ENCODE peak calls at places on chromosome 6, in five cellular contexts. I, X, Q, A and G are unnamed samples.

GRCh38 chr6:166929534-166930189 is 26.7 kb downstream of the RNASET2 start:
- DNase-seq in A (no peak), X (no peak), Q (no peak), I (no peak), G (no peak)

GRCh38 chr6:138240476-138241245 is 22.4 kb upstream of the PBOV1 start:
- DNase-seq in Q (no peak), I (no peak), X (no peak), A (no peak), G (peak)

GRCh38 chr6:102798631-102799030 is 1405.1 kb downstream of the GRIK2 start:
- DNase-seq in A (no peak), I (peak), X (peak), Q (no peak), G (peak)

GRCh38 chr6:114690625-114691024 is 347.8 kb upstream of the HS3ST5 start:
- DNase-seq in I (no peak), Q (no peak), X (no peak), A (no peak), G (no peak)

GRCh38 chr6:41967312-41968287 is 26.0 kb upstream of the CCND3 start:
- DNase-seq in X (no peak), Q (peak), A (peak), I (no peak), G (peak)

GRCh38 chr6:102137859-102138258 is 744.4 kb downstream of the GRIK2 start:
- DNase-seq in X (no peak), I (no peak), Q (no peak), A (no peak), G (no peak)

GRCh38 chr6:16163535-16164300 is 34.8 kb downstream of the MYLIP start:
- DNase-seq in A (no peak), Q (no peak), X (no peak), I (no peak), G (peak)

GRCh38 chr6:159557046-159557445 is 136.0 kb downstream of the SOD2 start:
- DNase-seq in A (no peak), I (no peak), X (no peak), Q (no peak), G (no peak)

GRCh38 chr6:32369678-32370077 is 2.0 kb downstream of the TSBP1 start:
- DNase-seq in X (no peak), I (no peak), A (no peak), Q (peak), G (peak)

GRCh38 chr6:136859430-136859829 is 37.0 kb downstream of the PEX7 start:
- DNase-seq in I (no peak), A (no peak), X (no peak), Q (no peak), G (no peak)

GRCh38 chr6:68638225-68638900 is 3.3 kb downstream of the ADGRB3 start:
- DNase-seq in Q (peak), I (no peak), A (no peak), X (no peak), G (peak)

GRCh38 chr6:111447051-111447450 is 36.0 kb downstream of the REV3L start:
- DNase-seq in Q (no peak), I (no peak), X (no peak), A (no peak), G (no peak)

GRCh38 chr6:119541132-119541905 is 191.8 kb upstream of the MAN1A1 start:
- DNase-seq in I (no peak), X (no peak), A (no peak), Q (peak), G (peak)

GRCh38 chr6:159852877-159853276 is 37.9 kb upstream of the MAS1 start:
- DNase-seq in A (no peak), Q (no peak), X (no peak), I (no peak), G (no peak)

GRCh38 chr6:149128489-149129145 is 188.9 kb upstream of the TAB2 start:
- DNase-seq in A (no peak), Q (no peak), X (no peak), I (no peak), G (peak)

GRCh38 chr6:139765825-139766285 is 391.4 kb upstream of the CITED2 start:
- DNase-seq in X (no peak), A (peak), Q (peak), I (no peak), G (peak)

GRCh38 chr6:109920911-109921310 is 57.2 kb upstream of the GPR6 start:
- DNase-seq in A (no peak), I (no peak), X (no peak), Q (no peak), G (no peak)

GRCh38 chr6:153702671-153703070 is 336.4 kb upstream of the OPRM1 start:
- DNase-seq in I (no peak), X (no peak), Q (no peak), A (no peak), G (peak)

GRCh38 chr6:44222486-44222986 is 859 bp upstream of the SLC29A1 start:
- DNase-seq in I (no peak), A (no peak), Q (no peak), X (no peak), G (no peak)

GRCh38 chr6:3585320-3585935 is 128.6 kb upstream of the SLC22A23 start:
- DNase-seq in A (no peak), I (no peak), X (no peak), Q (peak), G (peak)

GRCh38 chr6:147578159-147578558 is 69.7 kb downstream of the SAMD5 start:
- DNase-seq in A (no peak), X (no peak), I (no peak), Q (peak), G (no peak)

GRCh38 chr6:9334979-9335378 is 899.6 kb upstream of the SLC35B3 start:
- DNase-seq in X (no peak), Q (peak), A (no peak), I (no peak), G (no peak)

GRCh38 chr6:132695773-132696172 is 18.1 kb downstream of the VNN1 start:
- DNase-seq in A (no peak), X (no peak), I (no peak), Q (no peak), G (no peak)

GRCh38 chr6:138302554-138302953 is 75.2 kb upstream of the SMIM28 start:
- DNase-seq in A (peak), I (no peak), Q (no peak), X (no peak), G (no peak)

GRCh38 chr6:12033770-12034169 is 21.7 kb downstream of the HIVEP1 start:
- DNase-seq in Q (peak), I (no peak), X (no peak), A (no peak), G (peak)

GRCh38 chr6:152846825-152847224 is 96.2 kb downstream of the VIP start:
- DNase-seq in A (no peak), I (no peak), Q (no peak), X (no peak), G (no peak)

GRCh38 chr6:67679566-67680296 is 955.4 kb upstream of the ADGRB3 start:
- DNase-seq in X (no peak), A (no peak), I (no peak), Q (no peak), G (no peak)

GRCh38 chr6:89675949-89676753 is 37.6 kb upstream of the LYRM2 start:
- DNase-seq in Q (peak), X (no peak), A (no peak), I (no peak), G (peak)

GRCh38 chr6:89596056-89596455 is 42.5 kb downstream of the LYRM2 start:
- DNase-seq in A (no peak), I (no peak), X (no peak), Q (no peak), G (no peak)

GRCh38 chr6:54598787-54599309 is 247.7 kb upstream of the FAM83B start:
- DNase-seq in X (no peak), A (no peak), Q (no peak), I (no peak), G (no peak)

GRCh38 chr6:118313208-118313607 is 234.9 kb upstream of the PLN start:
- DNase-seq in A (no peak), X (no peak), I (no peak), Q (peak), G (peak)

GRCh38 chr6:10441004-10441654 is 26.3 kb upstream of the TFAP2A start:
- DNase-seq in A (peak), I (no peak), X (no peak), Q (peak), G (peak)

GRCh38 chr6:10556496-10557391 is 35.6 kb downstream of the GCNT2 start:
- DNase-seq in I (no peak), X (no peak), Q (no peak), A (no peak), G (peak)

DNA sequence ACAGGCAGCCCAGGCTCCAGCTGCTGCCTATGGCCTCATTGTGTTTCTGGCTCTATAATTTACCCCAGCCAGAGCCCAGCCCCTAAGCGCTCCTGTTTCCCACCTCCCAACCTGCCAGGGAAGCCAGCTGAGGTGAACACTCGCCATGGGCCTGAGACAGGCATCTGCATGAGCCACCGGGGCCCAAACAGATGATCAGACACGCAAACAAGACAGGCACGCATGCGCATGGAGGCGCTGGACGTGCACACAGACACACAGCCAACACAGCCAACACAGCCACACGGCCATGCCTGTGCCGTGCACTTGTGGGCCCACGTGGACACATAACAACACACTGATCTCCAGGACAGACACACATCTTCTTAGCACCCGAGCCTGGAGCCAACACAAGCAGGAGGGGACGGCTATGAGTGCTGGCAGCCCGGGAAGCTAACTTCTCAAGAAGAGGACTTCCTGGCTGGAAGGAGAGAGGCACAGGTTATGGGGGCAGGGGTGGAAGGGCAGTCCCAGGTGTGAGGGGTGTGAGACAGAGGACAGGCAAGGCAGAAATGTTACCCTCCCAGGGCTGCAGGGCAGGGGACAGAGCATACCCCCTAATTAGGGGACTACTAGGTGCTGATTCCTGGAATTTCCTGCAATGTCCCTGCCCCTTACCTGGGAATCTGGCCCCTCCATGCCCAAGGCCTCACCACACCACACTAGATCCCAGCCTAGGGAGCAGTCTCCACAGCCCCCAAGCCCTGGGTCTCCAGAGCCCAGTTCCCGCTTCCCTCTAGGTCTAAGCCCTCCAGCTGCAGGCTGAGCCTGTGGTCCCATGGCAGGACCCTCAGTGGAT is 124.7 kb downstream of the GRM4 start:
- DNase-seq in X (no peak), Q (no peak), A (no peak), I (no peak), G (no peak)
- H4K91ac ChIP-seq in X (no peak), Q (no peak), A (no peak), I (peak), G (no peak)

GRCh38 chr6:82273295-82273694 is 25.8 kb upstream of the IBTK start:
- DNase-seq in I (no peak), X (no peak), Q (no peak), A (no peak), G (no peak)
- H2AFZ ChIP-seq in I (peak), X (no peak), Q (no peak), A (no peak), G (no peak)

GRCh38 chr6:143965503-143966171 is 42.4 kb downstream of the PLAGL1 start:
- DNase-seq in A (no peak), I (no peak), Q (peak), X (no peak), G (no peak)
- H4K91ac ChIP-seq in A (no peak), I (no peak), Q (no peak), X (no peak), G (no peak)

GRCh38 chr6:63263456-63263855 is 52.2 kb downstream of the FKBP1C start:
- DNase-seq in I (no peak), Q (no peak), X (no peak), A (no peak), G (no peak)
- H2AFZ ChIP-seq in I (no peak), Q (no peak), X (peak), A (no peak), G (no peak)